ENCODE peak calls at places on chromosomes 6 and 20, in eight cellular contexts. X, E, P, J, W, O, K and A are unnamed samples.

GRCh38 chr20:48242623-48243022 is 457.3 kb upstream of the SULF2 start:
- DNase-seq in X (no peak), E (no peak), P (no peak), J (no peak), W (no peak), O (no peak), K (no peak), A (no peak)

GRCh38 chr6:43687437-43688347 is at the start of gene MRPS18A:
- DNase-seq in X (peak; percentile 90), E (peak; percentile 81), P (peak; percentile 52), J (peak; percentile 78), W (peak; percentile 83), O (peak; percentile 73), K (peak; percentile 66), A (peak; percentile 70)

GRCh38 chr6:137980777-137981176 is 113.7 kb downstream of the TNFAIP3 start:
- DNase-seq in X (no peak), E (no peak), P (no peak), J (no peak), W (no peak), O (no peak), K (no peak), A (no peak)

GRCh38 chr6:88864347-88865057 is 98.9 kb downstream of the RNGTT start:
- DNase-seq in X (no peak), E (no peak), P (no peak), J (no peak), W (no peak), O (no peak), K (no peak), A (no peak)

GRCh38 chr20:43404880-43405279 is 52.8 kb upstream of the SRSF6 start:
- DNase-seq in X (peak; percentile 42), E (peak; percentile 2), P (no peak), J (no peak), W (no peak), O (no peak), K (peak; percentile 21), A (no peak)

GRCh38 chr6:53130891-53131290 is 17.8 kb downstream of the GCM1 start:
- DNase-seq in X (no peak), E (no peak), P (no peak), J (no peak), W (no peak), O (no peak), K (no peak), A (no peak)

GRCh38 chr6:37005827-37006514 is 516 bp downstream of the FGD2 start:
- DNase-seq in X (no peak), E (peak; percentile 27), P (no peak), J (no peak), W (no peak), O (no peak), K (no peak), A (no peak)

GRCh38 chr20:57080796-57081195 is 185.6 kb downstream of the BMP7 start:
- DNase-seq in X (no peak), E (no peak), P (no peak), J (peak; percentile 52), W (no peak), O (no peak), K (no peak), A (no peak)

GRCh38 chr20:59939052-59939878 is 840 bp downstream of the PPP1R3D start:
- DNase-seq in X (no peak), E (no peak), P (no peak), J (no peak), W (no peak), O (no peak), K (peak; percentile 21), A (no peak)

DNA sequence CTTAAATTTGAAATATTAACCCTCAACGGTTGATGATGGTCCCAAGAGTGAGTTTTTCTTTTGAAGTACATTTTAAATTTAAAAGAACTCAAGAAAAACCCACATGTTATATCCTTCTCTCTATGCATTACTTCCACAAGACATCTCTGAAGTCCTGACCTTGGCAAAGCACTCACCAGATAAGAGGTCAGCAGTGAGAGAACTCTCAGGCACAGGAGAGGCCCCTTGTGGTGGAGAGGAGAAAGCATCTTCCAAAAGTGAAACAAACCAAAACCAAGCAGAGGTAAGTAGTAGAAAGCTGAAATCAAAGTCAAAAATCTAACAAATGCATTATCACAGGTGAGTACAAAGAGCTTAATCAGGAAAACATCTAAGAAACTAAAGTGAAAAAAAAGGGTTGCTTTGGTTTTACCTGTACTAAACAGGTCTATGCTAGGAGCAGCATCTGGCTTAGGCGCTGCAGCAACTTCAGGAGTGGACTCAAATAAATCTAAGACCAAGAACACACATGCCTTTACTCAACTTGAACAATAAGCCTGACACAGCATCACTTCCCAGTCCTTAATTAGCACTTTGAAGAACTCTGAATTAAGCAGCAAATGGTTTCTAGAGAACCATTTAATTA is 80.5 kb downstream of the PRSS35 start:
- DNase-seq in X (peak; percentile 36), E (peak; percentile 19), P (no peak), J (peak; percentile 10), W (no peak), O (no peak), K (peak; percentile 9), A (no peak)
- TF ChIP-seq CTCF in X (peak; percentile 69), E (peak; percentile 74), P (peak; percentile 16), J (peak; percentile 73), W (peak; percentile 59), O (no peak), K (peak; percentile 62), A (no peak)

GRCh38 chr6:25014806-25015560 is 79.2 kb upstream of the RIPOR2 start:
- DNase-seq in X (no peak), E (peak; percentile 56), P (no peak), J (peak; percentile 71), W (no peak), O (peak; percentile 79), K (peak; percentile 90), A (no peak)

GRCh38 chr6:25012657-25013056 is 76.9 kb upstream of the RIPOR2 start:
- DNase-seq in X (no peak), E (no peak), P (no peak), J (peak; percentile 67), W (no peak), O (no peak), K (peak; percentile 82), A (no peak)

GRCh38 chr6:25010917-25011625 is 75.3 kb upstream of the RIPOR2 start:
- DNase-seq in X (no peak), E (no peak), P (no peak), J (peak; percentile 37), W (no peak), O (no peak), K (peak; percentile 64), A (no peak)

GRCh38 chr6:25014375-25014774 is 78.6 kb upstream of the RIPOR2 start:
- DNase-seq in X (no peak), E (no peak), P (no peak), J (no peak), W (no peak), O (no peak), K (no peak), A (no peak)

GRCh38 chr6:25013249-25013648 is 77.5 kb upstream of the RIPOR2 start:
- DNase-seq in X (no peak), E (peak; percentile 64), P (no peak), J (no peak), W (no peak), O (no peak), K (no peak), A (no peak)
- TF ChIP-seq CTCF in X (peak; percentile 30), E (peak; percentile 85), P (no peak), J (peak; percentile 60), W (no peak), O (no peak), K (peak; percentile 23), A (no peak)

GRCh38 chr6:50270427-50270826 is 220.7 kb upstream of the DEFB112 start:
- DNase-seq in X (no peak), E (no peak), P (no peak), J (no peak), W (no peak), O (no peak), K (no peak), A (no peak)

GRCh38 chr6:50259903-50260302 is 210.2 kb upstream of the DEFB112 start:
- DNase-seq in X (no peak), E (no peak), P (no peak), J (no peak), W (no peak), O (no peak), K (no peak), A (no peak)

DNA sequence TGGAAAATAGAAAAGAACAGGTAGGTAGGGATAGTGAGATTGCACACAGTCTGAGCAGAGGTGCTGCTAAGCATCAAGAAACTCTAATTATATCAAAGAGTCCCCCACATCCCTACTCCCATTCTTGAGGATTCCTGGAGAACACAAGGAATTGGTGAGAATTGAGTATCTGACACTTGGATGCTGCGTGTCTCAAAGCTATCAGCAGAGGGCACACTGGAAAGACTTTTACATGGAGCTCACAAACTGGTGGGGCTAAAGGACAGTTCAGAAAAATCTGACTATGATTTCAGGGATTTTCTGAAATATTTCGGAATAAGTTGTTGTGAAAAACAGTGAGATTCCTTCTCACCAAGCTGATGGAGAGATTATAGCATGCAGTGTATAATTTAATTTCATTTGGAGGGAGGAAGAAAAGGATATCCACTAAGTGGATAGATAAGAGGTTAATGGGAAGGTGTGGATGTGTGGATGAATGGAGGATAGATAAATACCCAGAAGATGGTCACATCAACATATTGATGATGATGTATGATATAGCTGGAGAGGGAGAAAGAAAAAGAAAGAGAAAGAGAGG is 215.4 kb upstream of the DEFB112 start:
- DNase-seq in X (no peak), E (no peak), P (no peak), J (no peak), W (no peak), O (no peak), K (no peak), A (no peak)
- TF ChIP-seq CTCF in X (peak; percentile 15), E (peak; percentile 60), P (no peak), J (no peak), W (peak; percentile 46), O (no peak), K (no peak), A (no peak)

GRCh38 chr20:44610313-44610965 is 28.1 kb downstream of the PKIG start:
- DNase-seq in X (no peak), E (peak; percentile 68), P (no peak), J (no peak), W (no peak), O (no peak), K (peak; percentile 18), A (peak; percentile 50)
- TF ChIP-seq CTCF in X (no peak), E (peak; percentile 34), P (no peak), J (no peak), W (peak; percentile 34), O (no peak), K (no peak), A (peak; percentile 17)

GRCh38 chr6:169177516-169178196 is 76.0 kb downstream of the THBS2 start:
- DNase-seq in X (no peak), E (no peak), P (no peak), J (no peak), W (no peak), O (no peak), K (peak; percentile 54), A (no peak)
- TF ChIP-seq CTCF in X (no peak), E (no peak), P (no peak), J (no peak), W (no peak), O (no peak), K (peak; percentile 31), A (no peak)

DNA sequence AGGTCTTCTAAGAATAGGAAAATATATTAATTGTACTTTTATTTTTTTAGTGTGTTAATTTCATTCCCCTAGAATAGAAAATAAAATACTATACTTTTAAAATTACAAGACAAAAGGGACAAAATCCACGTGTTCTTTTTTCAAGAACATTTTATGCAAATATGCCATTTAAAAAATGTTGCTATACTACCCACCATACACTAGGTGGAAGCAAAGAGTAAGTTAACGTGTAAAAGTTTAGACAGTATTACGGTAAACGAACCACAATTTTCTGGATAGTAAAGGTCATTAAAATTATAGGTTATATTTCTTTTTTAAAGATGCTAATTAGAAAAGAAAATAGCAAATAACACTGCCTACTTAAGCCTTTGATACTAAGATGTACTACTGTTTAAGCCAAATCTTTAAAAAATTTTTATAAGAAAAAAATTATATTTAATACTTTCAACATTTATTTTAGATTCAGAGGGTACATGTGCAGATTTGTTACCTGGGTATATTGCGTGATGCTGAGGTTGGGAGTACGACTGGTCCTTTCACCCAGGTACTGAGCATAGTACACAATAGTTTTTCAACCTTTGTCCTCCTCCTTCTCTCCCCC is 287.6 kb downstream of the PHF3 start:
- DNase-seq in X (peak; percentile 43), E (peak; percentile 56), P (no peak), J (peak; percentile 32), W (no peak), O (no peak), K (peak; percentile 66), A (no peak)
- TF ChIP-seq CTCF in X (peak; percentile 61), E (peak; percentile 86), P (peak; percentile 43), J (peak; percentile 83), W (peak; percentile 73), O (peak; percentile 55), K (peak; percentile 70), A (peak; percentile 45)